ENCODE peak calls at places on chromosome 17, in seven cellular contexts. A is body of pancreas, V is fibroblast of mammary gland, H is GM10248, K is transverse colon, E is H1, M is endothelial cell. Z is an unnamed sample.

GRCh38 chr17:42101513-42102292 is 3.4 kb upstream of the ZNF385C start:
- DNase-seq in A (peak; percentile 75), V (peak; percentile 69), H (peak; percentile 77), K (peak; percentile 82), E (peak; percentile 100), M (peak; percentile 97), Z (peak; percentile 94)

GRCh38 chr17:22310717-22311686 is 618.7 kb downstream of the KCNJ18 start:
- DNase-seq in A (no peak), V (no peak), H (no peak), K (no peak), E (no peak), M (no peak), Z (no peak)

GRCh38 chr17:5526821-5527598 is 40.6 kb downstream of the MIS12 start:
- DNase-seq in A (peak; percentile 45), V (peak; percentile 97), H (peak; percentile 61), K (peak; percentile 26), E (no peak), M (peak; percentile 27), Z (peak; percentile 6)

GRCh38 chr17:79044462-79044861 is 20.5 kb downstream of the C1QTNF1 start:
- DNase-seq in A (no peak), V (no peak), H (no peak), K (no peak), E (no peak), M (no peak), Z (no peak)

GRCh38 chr17:48358203-48358602 is 71.8 kb downstream of the SKAP1 start:
- DNase-seq in A (no peak), V (no peak), H (no peak), K (no peak), E (no peak), M (no peak), Z (no peak)

GRCh38 chr17:58249270-58250133 is 11.1 kb downstream of the LPO start:
- DNase-seq in A (peak; percentile 55), V (peak; percentile 40), H (peak; percentile 95), K (peak; percentile 65), E (peak; percentile 93), M (peak; percentile 82), Z (peak; percentile 56)

GRCh38 chr17:55391764-55392467 is 29.7 kb downstream of the MMD start:
- DNase-seq in A (no peak), V (no peak), H (no peak), K (no peak), E (no peak), M (no peak), Z (no peak)

GRCh38 chr17:14575349-14575966 is 274.6 kb downstream of the HS3ST3B1 start:
- DNase-seq in A (no peak), V (peak; percentile 39), H (no peak), K (no peak), E (no peak), M (no peak), Z (no peak)

GRCh38 chr17:74833501-74834361 is 26.0 kb downstream of the GRIN2C start:
- DNase-seq in A (peak; percentile 28), V (peak; percentile 5), H (peak; percentile 76), K (peak; percentile 23), E (no peak), M (no peak), Z (no peak)

GRCh38 chr17:79621151-79621940 is 10.5 kb upstream of the RBFOX3 start:
- DNase-seq in A (no peak), V (no peak), H (no peak), K (peak; percentile 4), E (peak; percentile 37), M (no peak), Z (no peak)

GRCh38 chr17:45672301-45672700 is 111.8 kb upstream of the CRHR1 start:
- DNase-seq in A (no peak), V (no peak), H (no peak), K (no peak), E (no peak), M (no peak), Z (no peak)

GRCh38 chr17:17237026-17237799 is at the start of gene FLCN:
- DNase-seq in A (peak; percentile 90), V (peak; percentile 83), H (peak; percentile 90), K (peak; percentile 92), E (peak; percentile 90), M (peak; percentile 71), Z (peak; percentile 69)
- TF ChIP-seq CTCF in A (no peak), V (no peak), H (no peak), K (no peak), E (no peak), M (no peak), Z (no peak)

GRCh38 chr17:71085238-71086033 is 916.1 kb downstream of the KCNJ2 start:
- DNase-seq in A (peak; percentile 13), V (peak; percentile 30), H (no peak), K (peak; percentile 14), E (peak; percentile 69), M (peak; percentile 70), Z (peak; percentile 40)
- TF ChIP-seq CTCF in A (peak; percentile 27), V (peak; percentile 38), H (peak; percentile 23), K (no peak), E (peak; percentile 83), M (peak; percentile 53), Z (no peak)

GRCh38 chr17:21275579-21276339 is 8.8 kb upstream of the MAP2K3 start:
- DNase-seq in A (peak; percentile 92), V (peak; percentile 63), H (peak; percentile 98), K (peak; percentile 97), E (peak; percentile 98), M (peak; percentile 88), Z (peak; percentile 91)
- TF ChIP-seq CTCF in A (peak; percentile 14), V (no peak), H (no peak), K (no peak), E (peak; percentile 3), M (peak; percentile 23), Z (no peak)

DNA sequence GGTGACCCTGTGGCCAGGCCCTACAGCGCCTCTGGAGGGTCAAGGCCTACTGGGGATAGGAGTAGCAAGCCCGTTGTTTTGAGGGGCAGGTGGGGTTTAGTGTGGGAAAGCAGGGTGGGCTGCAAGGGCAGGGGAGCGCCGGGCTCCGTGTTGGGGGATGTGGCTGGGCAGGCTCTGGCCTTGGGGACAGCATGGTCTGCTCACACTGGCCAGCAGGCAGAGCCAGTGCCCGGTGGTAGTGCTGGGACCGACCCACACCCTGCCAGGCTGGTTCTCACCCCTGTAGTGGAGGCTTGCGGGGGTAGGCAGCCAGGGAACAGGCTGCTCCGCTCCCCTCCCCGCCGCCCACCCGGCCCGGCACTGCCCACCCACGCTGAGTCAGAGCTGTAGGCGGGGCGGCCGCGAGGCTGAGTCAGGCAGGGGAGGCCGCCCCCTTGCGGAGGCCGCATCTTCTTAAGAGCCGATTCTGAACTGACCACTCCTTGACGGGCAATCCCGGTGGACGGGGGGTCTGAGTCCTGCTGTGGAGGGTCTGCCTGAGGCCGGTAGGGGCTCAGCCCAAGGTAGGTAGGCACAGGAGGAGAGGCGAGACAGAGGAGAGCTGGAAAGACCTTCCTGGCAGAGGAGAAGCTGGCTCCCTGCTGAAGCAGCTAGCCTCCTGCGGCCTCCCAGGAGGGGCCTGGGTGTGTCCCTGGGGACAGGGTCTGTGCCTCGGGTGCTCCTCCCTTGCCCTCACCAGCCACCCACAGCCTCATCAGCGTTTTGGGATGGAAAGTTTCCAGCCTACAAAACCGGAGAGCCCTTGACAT is 62.4 kb downstream of the BAIAP2 start:
- DNase-seq in A (peak; percentile 64), V (peak; percentile 86), H (peak; percentile 65), K (peak; percentile 68), E (peak; percentile 84), M (peak; percentile 78), Z (peak; percentile 83)
- TF ChIP-seq CTCF in A (peak; percentile 35), V (peak; percentile 40), H (peak; percentile 58), K (peak; percentile 56), E (peak; percentile 57), M (peak; percentile 43), Z (peak; percentile 83)

Z was measured in Calu3.